ENCODE peak calls at places on chromosome 1, in five cellular contexts. L is hypothalamus; J is stimulated activated CD8-positive, alpha-beta memory T cell treated with anti-CD3 and anti-CD28 coated beads, Interleukin-7, amount 100 ng/mL, for 1 hour; T is cardiac muscle cell; M is neural crest cell. W is an unnamed sample.

GRCh38 chr1:160702100-160702499 is 9.5 kb downstream of the CD48 start:
- DNase-seq in J (no peak), M (no peak), L (no peak), T (no peak), W (no peak)

GRCh38 chr1:119409731-119410130 is 5.2 kb upstream of the HSD3B2 start:
- DNase-seq in L (no peak), T (no peak), M (no peak), J (no peak), W (no peak)

GRCh38 chr1:46687910-46688509 is 16.4 kb downstream of the TEX38 start:
- DNase-seq in L (no peak), M (no peak), J (no peak), T (no peak), W (no peak)

GRCh38 chr1:33220701-33221384 is 35.4 kb upstream of the ZNF362 start:
- DNase-seq in M (no peak), L (no peak), T (peak), J (no peak), W (no peak)

GRCh38 chr1:184407816-184408510 is 21.1 kb downstream of the C1orf21 start:
- DNase-seq in T (no peak), M (no peak), L (no peak), J (no peak), W (no peak)

GRCh38 chr1:238485906-238486219 is 595.1 kb upstream of the ZP4 start:
- DNase-seq in T (no peak), J (no peak), L (no peak), M (no peak), W (peak)

GRCh38 chr1:9753121-9753531 is 70.6 kb downstream of the CLSTN1 start:
- DNase-seq in M (no peak), L (no peak), T (no peak), J (no peak), W (peak)

GRCh38 chr1:210330279-210330866 is 1.7 kb downstream of the HHAT start:
- DNase-seq in J (no peak), T (peak), L (no peak), M (no peak), W (no peak)

GRCh38 chr1:14970115-14970798 is 183.3 kb upstream of the TMEM51 start:
- DNase-seq in M (no peak), J (no peak), L (peak), T (no peak), W (peak)

GRCh38 chr1:193412748-193413147 is 226.3 kb upstream of the B3GALT2 start:
- DNase-seq in T (no peak), M (no peak), L (no peak), J (no peak), W (no peak)

GRCh38 chr1:12480748-12481362 is 137.2 kb downstream of the DHRS3 start:
- DNase-seq in J (no peak), T (no peak), M (no peak), L (no peak), W (no peak)

GRCh38 chr1:23216771-23217420 is 406 bp downstream of the HTR1D start:
- DNase-seq in J (no peak), T (peak), L (no peak), M (peak), W (no peak)

GRCh38 chr1:243508303-243508713 is 252.5 kb downstream of the SDCCAG8 start:
- DNase-seq in M (no peak), J (no peak), L (no peak), T (no peak), W (no peak)

GRCh38 chr1:31382379-31382989 is 9.6 kb upstream of the FABP3 start:
- DNase-seq in J (no peak), T (no peak), L (no peak), M (no peak), W (no peak)

GRCh38 chr1:31552489-31552888 is 23.8 kb upstream of the TINAGL1 start:
- DNase-seq in T (no peak), L (no peak), M (no peak), J (no peak), W (no peak)

GRCh38 chr1:175804556-175804955 is 61.2 kb upstream of the TNR start:
- DNase-seq in T (no peak), L (no peak), M (no peak), J (no peak), W (no peak)

GRCh38 chr1:15218287-15219279 is 28.4 kb upstream of the FHAD1 start:
- DNase-seq in L (no peak), J (no peak), T (no peak), M (no peak), W (peak)

GRCh38 chr1:111699268-111699667 is 39.9 kb downstream of the INKA2 start:
- DNase-seq in L (no peak), M (no peak), J (no peak), T (no peak), W (no peak)

GRCh38 chr1:229170778-229171505 is 100.0 kb upstream of the RAB4A start:
- DNase-seq in L (no peak), J (no peak), T (no peak), M (no peak), W (no peak)

GRCh38 chr1:224884428-224884827 is 45.0 kb upstream of the DNAH14 start:
- DNase-seq in T (no peak), J (no peak), M (no peak), L (no peak), W (no peak)